ENCODE peak calls at places on chromosomes 1 and 21, in five cellular contexts. A is GM20000; M is activated naive CD4-positive, alpha-beta T cell treated with Interleukin-2 at 50 U/mL for 16 hours; P is pancreas; J is H7. E is an unnamed sample.

GRCh38 chr1:109905520-109905919 is 5.1 kb upstream of the CSF1 start:
- DNase-seq in A (no peak), M (no peak), P (no peak), J (no peak), E (no peak)

GRCh38 chr1:183655562-183656075 is 2.5 kb upstream of the APOBEC4 start:
- DNase-seq in A (peak), M (peak), P (peak), J (peak), E (peak)

GRCh38 chr1:15134285-15134684 is 19.3 kb upstream of the TMEM51 start:
- DNase-seq in A (no peak), M (no peak), P (no peak), J (no peak), E (no peak)

GRCh38 chr1:23588749-23589505 is 29.6 kb upstream of the ID3 start:
- DNase-seq in A (no peak), M (no peak), P (no peak), J (no peak), E (no peak)

GRCh38 chr1:231683439-231684165 is 57.0 kb downstream of the DISC1 start:
- DNase-seq in A (no peak), M (no peak), P (no peak), J (no peak), E (no peak)

GRCh38 chr1:35572296-35572695 is 818 bp upstream of the TFAP2E start:
- DNase-seq in A (no peak), M (no peak), P (no peak), J (peak), E (no peak)

GRCh38 chr1:111656093-111657017 is 36.8 kb downstream of the RAP1A start:
- DNase-seq in A (peak), M (no peak), P (peak), J (peak), E (no peak)

GRCh38 chr21:45935628-45936027 is 45.9 kb upstream of the COL6A1 start:
- DNase-seq in A (no peak), M (no peak), P (no peak), J (peak), E (no peak)

GRCh38 chr1:159580340-159580739 is 7.3 kb upstream of the APCS start:
- DNase-seq in A (peak), M (no peak), P (no peak), J (no peak), E (no peak)

GRCh38 chr1:48547521-48547920 is 75.5 kb upstream of the SPATA6 start:
- DNase-seq in A (no peak), M (no peak), P (no peak), J (no peak), E (no peak)

E was measured in H9.